ENCODE peak calls at places on chromosomes 16 and 17, in six cellular contexts. X, Q, K, J, T and A are unnamed samples.

GRCh38 chr16:17403156-17403809 is 67.5 kb downstream of the XYLT1 start:
- DNase-seq in X (no peak), Q (no peak), K (no peak), J (no peak), T (no peak), A (no peak)

GRCh38 chr17:66829386-66829864 is 5.5 kb upstream of the CACNG5 start:
- DNase-seq in X (peak), Q (peak), K (peak), J (peak), T (peak), A (peak)

GRCh38 chr17:79811036-79811887 is 14.4 kb upstream of the CBX8 start:
- DNase-seq in X (no peak), Q (no peak), K (peak), J (no peak), T (no peak), A (peak)

GRCh38 chr16:50611995-50612848 is 64.0 kb downstream of the NKD1 start:
- DNase-seq in X (no peak), Q (no peak), K (no peak), J (no peak), T (no peak), A (no peak)

GRCh38 chr17:75850928-75851692 is 4.0 kb downstream of the WBP2 start:
- DNase-seq in X (no peak), Q (no peak), K (no peak), J (no peak), T (no peak), A (no peak)

GRCh38 chr17:20935740-20936139 is 107.1 kb downstream of the USP22 start:
- DNase-seq in X (no peak), Q (peak), K (no peak), J (no peak), T (peak), A (no peak)

GRCh38 chr17:11240041-11240801 is 792 bp upstream of the SHISA6 start:
- DNase-seq in X (no peak), Q (no peak), K (peak), J (peak), T (no peak), A (peak)

GRCh38 chr17:74126179-74126900 is 77.1 kb upstream of the RPL38 start:
- DNase-seq in X (no peak), Q (no peak), K (no peak), J (no peak), T (no peak), A (peak)

GRCh38 chr16:74575805-74576643 is 30.9 kb downstream of the GLG1 start:
- DNase-seq in X (no peak), Q (no peak), K (no peak), J (no peak), T (no peak), A (no peak)
- H3K27ac ChIP-seq in X (no peak), Q (no peak), K (no peak), J (no peak), T (no peak), A (no peak)

GRCh38 chr16:3652373-3653037 is 2.0 kb upstream of the DNASE1 start:
- DNase-seq in X (no peak), Q (no peak), K (no peak), J (no peak), T (no peak), A (no peak)

GRCh38 chr16:3655030-3655790 is 719 bp downstream of the DNASE1 start:
- DNase-seq in X (no peak), Q (no peak), K (no peak), J (no peak), T (no peak), A (no peak)

GRCh38 chr16:3656491-3657468 is 2.3 kb downstream of the DNASE1 start:
- DNase-seq in X (peak), Q (no peak), K (no peak), J (no peak), T (no peak), A (peak)

GRCh38 chr16:3655791-3656490 is 1.4 kb downstream of the DNASE1 start:
- DNase-seq in X (no peak), Q (no peak), K (no peak), J (no peak), T (no peak), A (peak)

DNA sequence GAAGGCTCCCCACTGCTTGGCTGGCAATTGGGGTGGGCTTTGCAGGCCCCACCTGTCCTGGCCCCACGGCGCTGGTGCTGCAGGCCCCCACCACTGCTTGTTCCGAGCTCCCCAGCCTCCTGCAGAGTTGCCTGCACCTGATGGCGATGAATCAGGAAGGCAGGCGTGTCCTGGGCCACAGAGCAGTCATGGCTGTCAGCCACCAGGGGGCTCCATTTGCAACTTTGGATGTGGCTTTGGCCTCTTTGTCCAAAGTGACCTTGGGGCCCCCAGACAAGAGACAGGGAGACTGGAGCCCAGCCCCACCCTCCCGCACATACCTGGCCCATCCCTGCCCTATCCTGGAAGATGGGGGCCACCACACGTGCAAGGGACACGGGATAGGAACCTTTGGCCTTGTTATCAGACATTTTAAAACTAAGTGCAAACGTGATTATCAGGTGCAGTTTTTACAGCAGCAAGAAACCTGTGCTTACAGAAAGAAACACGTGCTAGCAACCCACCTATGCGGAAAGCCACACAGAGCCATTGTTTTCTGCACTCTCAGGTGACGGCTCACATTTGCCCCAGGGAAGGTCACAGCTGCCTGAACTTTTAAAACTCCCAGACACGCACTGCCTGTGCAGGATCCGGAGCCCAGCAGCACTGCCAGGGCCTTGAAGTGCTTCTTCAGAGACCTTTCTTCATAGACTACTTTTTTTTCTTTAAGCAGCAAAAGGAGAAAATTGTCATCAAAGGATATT is at the start of gene DNASE1:
- DNase-seq in X (peak), Q (peak), K (peak), J (peak), T (peak), A (peak)
- H3K9ac ChIP-seq in X (no peak), Q (no peak), K (no peak), J (peak), T (no peak), A (no peak)

GRCh38 chr16:7716924-7717323 is 384.3 kb downstream of the RBFOX1 start:
- DNase-seq in X (no peak), Q (no peak), K (no peak), J (no peak), T (no peak), A (no peak)

GRCh38 chr16:7714775-7715174 is 382.1 kb downstream of the RBFOX1 start:
- DNase-seq in X (no peak), Q (no peak), K (no peak), J (no peak), T (no peak), A (no peak)

DNA sequence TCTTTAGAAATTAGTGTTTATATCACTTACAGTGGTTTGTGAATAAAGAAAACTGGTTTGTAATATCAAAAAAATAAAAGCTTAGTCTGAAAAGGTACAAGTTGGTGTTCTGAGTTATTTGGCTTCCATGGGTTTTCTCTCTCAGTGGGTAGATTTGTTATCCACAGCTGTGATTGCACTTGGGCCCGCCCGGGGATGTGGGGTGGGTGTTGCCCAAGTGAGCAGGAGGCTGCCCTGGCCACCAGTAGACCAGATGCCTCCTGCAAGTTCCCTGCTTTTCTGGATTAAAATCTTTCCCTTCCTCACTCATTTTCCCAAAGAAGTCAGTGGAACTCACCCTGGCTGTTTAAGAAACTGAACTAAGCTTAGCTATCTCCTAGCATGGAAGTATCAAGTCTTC is 380.6 kb downstream of the RBFOX1 start:
- DNase-seq in X (no peak), Q (no peak), K (no peak), J (no peak), T (no peak), A (no peak)
- H4K91ac ChIP-seq in X (no peak), Q (no peak), K (no peak), J (no peak), T (no peak), A (no peak)

DNA sequence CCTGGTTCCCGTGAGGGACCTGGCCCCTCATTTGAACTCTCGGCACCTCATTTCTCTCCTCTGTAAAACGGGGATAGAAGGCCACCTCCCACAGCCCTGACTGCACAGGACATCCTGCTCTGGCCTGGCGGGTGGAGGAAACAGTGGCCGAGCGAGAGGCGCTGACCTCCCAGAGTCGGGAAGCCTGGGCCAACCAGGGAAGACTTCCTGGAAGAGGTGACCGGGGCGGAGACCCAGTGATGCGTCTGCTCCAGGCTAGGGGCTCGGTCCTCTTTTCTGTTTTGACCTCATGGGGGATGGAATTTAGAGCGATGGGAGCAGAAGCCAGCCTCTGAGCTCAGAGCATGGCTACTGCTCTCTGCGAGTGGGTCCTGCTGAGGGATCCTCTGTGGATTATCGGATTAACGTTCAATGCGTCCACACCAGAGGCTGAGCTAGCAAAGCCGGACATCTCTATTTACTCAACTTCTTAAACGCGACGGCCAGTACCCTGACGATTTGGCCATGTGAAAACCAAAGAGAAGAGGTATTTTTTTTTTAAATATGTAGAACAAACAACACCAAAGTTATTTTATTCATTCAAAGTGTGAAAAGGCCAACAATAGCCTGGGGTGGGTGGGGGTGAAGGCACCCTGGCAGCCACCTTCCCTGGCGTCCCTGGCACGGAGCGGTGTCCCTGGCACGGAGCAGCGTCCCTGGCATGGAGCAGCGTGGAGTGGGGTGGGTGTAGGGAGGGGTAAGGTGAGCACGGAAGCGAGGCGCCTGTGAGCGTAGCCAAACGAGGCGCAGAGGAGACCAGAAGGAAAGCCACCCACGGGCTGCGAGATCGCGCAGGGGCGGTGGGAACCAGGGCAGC is 9.2 kb upstream of the MSLN start:
- DNase-seq in X (no peak), Q (no peak), K (no peak), J (no peak), T (no peak), A (no peak)
- H3K27ac ChIP-seq in X (no peak), Q (no peak), K (no peak), J (no peak), T (no peak), A (no peak)

DNA sequence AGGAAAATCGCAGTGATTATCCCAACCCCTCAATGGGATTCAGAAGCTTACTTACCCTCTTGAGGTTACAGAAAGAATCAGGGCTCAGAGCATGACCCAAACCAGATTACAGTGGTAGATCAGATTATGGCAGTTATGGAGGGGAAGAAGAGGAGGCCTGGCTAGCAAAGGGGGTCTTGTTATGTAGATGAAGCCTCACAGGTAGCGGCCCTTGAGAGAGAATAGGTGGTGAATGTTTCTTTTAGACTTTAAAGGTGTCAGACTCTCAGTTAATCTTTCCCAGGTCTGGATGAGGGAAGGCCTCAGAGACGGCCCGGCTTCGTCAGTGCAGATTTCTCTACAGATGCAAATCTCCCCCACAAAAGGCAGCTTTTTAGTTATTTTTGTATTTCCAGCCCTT is 15.6 kb downstream of the RNF112 start:
- DNase-seq in X (no peak), Q (no peak), K (no peak), J (no peak), T (no peak), A (peak)
- H3K9ac ChIP-seq in X (no peak), Q (no peak), K (no peak), J (no peak), T (no peak), A (no peak)

GRCh38 chr17:6297119-6297518 is 137.8 kb downstream of the AIPL1 start:
- DNase-seq in X (no peak), Q (no peak), K (no peak), J (no peak), T (no peak), A (no peak)
- H4K91ac ChIP-seq in X (no peak), Q (no peak), K (no peak), J (no peak), T (no peak), A (no peak)

GRCh38 chr17:50696365-50696879 is 11.3 kb downstream of the ANKRD40 start:
- DNase-seq in X (no peak), Q (no peak), K (no peak), J (no peak), T (no peak), A (no peak)
- H3K27ac ChIP-seq in X (no peak), Q (no peak), K (no peak), J (no peak), T (no peak), A (no peak)

GRCh38 chr16:23670137-23670776 is 8.4 kb upstream of the PLK1 start:
- DNase-seq in X (no peak), Q (peak), K (no peak), J (no peak), T (peak), A (no peak)
- H3K9ac ChIP-seq in X (no peak), Q (peak), K (no peak), J (no peak), T (no peak), A (no peak)

DNA sequence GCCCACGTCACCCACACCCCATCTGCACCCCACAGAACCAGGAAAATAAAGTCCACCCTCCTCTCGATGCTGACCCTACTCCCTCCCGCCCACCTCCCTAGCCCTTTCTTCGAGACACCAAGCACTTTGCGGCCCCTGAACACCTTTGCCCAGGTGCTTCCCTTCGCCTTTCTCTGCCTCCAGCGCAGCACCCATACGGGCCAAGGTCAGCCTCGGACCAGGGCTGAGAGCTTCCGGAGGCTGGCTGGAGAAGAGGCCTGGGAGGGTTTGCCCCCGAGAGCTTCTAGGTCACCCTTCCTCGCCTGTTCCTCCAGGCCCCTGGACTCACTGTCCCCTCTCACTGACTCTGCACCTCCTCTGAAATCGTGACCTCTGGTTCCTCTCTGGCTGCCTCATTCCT is 2.7 kb upstream of the NHERF2 start:
- DNase-seq in X (no peak), Q (no peak), K (no peak), J (no peak), T (no peak), A (no peak)
- H4K91ac ChIP-seq in X (peak), Q (peak), K (peak), J (no peak), T (peak), A (no peak)